ENCODE peak calls at places on chromosomes 5 and 9, in five cellular contexts. S, M, O, N and T are unnamed samples.

GRCh38 chr9:77766587-77766986 is 118.5 kb upstream of the GNA14 start:
- DNase-seq in S (no peak), M (no peak), O (no peak), N (no peak), T (no peak)

GRCh38 chr5:163377982-163378381 is 59.4 kb upstream of the CCNG1 start:
- DNase-seq in S (no peak), M (no peak), O (no peak), N (no peak), T (no peak)

GRCh38 chr5:53025506-53025905 is 36.4 kb downstream of the ITGA2 start:
- DNase-seq in S (no peak), M (no peak), O (no peak), N (no peak), T (no peak)

GRCh38 chr9:87781331-87781730 is 55.4 kb downstream of the CTSL start:
- DNase-seq in S (no peak), M (no peak), O (no peak), N (no peak), T (no peak)

GRCh38 chr9:127258884-127259471 is 5.6 kb upstream of the GARNL3 start:
- DNase-seq in S (no peak), M (no peak), O (no peak), N (no peak), T (no peak)

GRCh38 chr5:135834639-135835529 is at the start of gene SLC25A48:
- DNase-seq in S (peak; percentile 16), M (no peak), O (no peak), N (peak; percentile 58), T (no peak)

GRCh38 chr9:98256632-98257218 is 1.3 kb upstream of the TBC1D2 start:
- DNase-seq in S (no peak), M (no peak), O (no peak), N (no peak), T (peak; percentile 42)

GRCh38 chr5:170986598-170986997 is 124.8 kb downstream of the RANBP17 start:
- DNase-seq in S (peak; percentile 42), M (peak; percentile 29), O (peak; percentile 58), N (no peak), T (no peak)

GRCh38 chr9:136472640-136473353 is 10.0 kb downstream of the SEC16A start:
- DNase-seq in S (no peak), M (no peak), O (no peak), N (no peak), T (no peak)

GRCh38 chr5:149323235-149324205 is 21.8 kb upstream of the GRPEL2 start:
- DNase-seq in S (peak; percentile 30), M (no peak), O (peak; percentile 33), N (no peak), T (no peak)
- H3K9ac ChIP-seq in S (no peak overlapping the region), M (no peak overlapping the region), O (no peak overlapping the region), N (no peak overlapping the region), T (no peak overlapping the region)

DNA sequence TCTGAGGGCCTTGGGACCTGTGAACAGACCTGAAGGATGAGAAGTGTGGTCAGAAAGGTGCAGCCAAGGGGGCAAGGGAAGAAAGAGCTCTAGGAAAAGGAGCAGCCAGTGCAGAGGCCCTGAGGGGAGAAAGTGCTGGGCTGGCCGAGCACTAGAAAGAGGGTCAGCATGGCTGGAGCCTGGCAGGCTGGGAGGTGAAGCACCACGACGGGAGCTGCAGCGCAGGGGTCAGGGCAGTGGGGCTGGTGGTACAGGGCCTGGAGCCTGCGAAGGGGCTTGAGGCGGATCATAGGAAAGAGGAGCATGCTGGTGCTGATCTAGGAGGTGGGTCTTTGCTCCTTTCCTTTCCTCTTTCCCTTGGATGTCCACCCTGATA is 9.1 kb upstream of the SYNPO start:
- DNase-seq in S (no peak), M (no peak), O (no peak), N (no peak), T (no peak)
- H3K4me1 ChIP-seq in S (peaks cover 42% of the 10 kb centered on the region), M (peaks cover 18% of the 10 kb centered on the region), O (peaks cover 17% of the 10 kb centered on the region), N (peaks cover 23% of the 10 kb centered on the region), T (no peaks in the 10 kb centered on the region)

GRCh38 chr9:38181216-38181615 is 112.2 kb upstream of the SHB start:
- DNase-seq in S (no peak), M (no peak), O (no peak), N (no peak), T (no peak)
- H3K9ac ChIP-seq in S (no peak overlapping the region), M (no peak overlapping the region), O (no peak overlapping the region), N (no peak overlapping the region), T (no peak overlapping the region)

DNA sequence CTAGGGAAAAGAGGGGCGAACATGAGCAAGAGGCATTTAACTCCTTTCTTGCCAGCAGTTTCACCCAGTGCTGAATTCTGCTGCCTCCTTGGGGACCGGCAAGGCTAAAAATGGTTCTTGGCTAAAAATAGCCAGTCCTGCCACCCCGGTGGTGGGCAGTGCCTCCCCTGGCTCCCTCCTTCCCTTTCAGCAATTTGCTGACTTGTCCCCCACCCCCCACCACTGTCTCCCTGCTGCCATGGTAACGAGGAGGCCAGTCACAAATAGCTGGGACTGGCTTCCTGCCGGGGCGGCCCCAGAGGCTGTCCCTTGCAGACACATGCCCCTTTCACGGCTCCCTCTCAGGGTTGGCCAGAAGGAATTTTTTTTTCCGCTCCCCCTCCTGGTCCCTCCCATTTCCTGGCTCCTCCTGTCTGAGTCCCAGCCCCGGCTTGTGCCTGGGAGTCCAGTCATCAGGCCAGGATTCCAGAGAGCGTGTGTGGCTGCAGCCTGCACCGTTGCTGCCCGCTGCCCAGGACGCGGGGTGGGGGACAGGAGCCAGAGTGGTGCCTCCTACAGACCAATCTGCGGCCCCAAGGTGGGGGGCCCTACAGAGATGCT is 130.3 kb downstream of the RGS3 start:
- DNase-seq in S (peak; percentile 98), M (peak; percentile 52), O (peak; percentile 96), N (peak; percentile 49), T (no peak)
- H3K4me1 ChIP-seq in S (peaks cover 22% of the 10 kb centered on the region), M (no peaks in the 10 kb centered on the region), O (peaks cover 32% of the 10 kb centered on the region), N (peaks cover 9% of the 10 kb centered on the region), T (no peaks in the 10 kb centered on the region)

GRCh38 chr5:145775893-145776444 is 59.2 kb downstream of the PRELID2 start:
- DNase-seq in S (peak; percentile 91), M (peak; percentile 77), O (peak; percentile 87), N (peak; percentile 47), T (no peak)
- H3K9ac ChIP-seq in S (no peak overlapping the region), M (no peak overlapping the region), O (no peak overlapping the region), N (no peak overlapping the region), T (no peak overlapping the region)

DNA sequence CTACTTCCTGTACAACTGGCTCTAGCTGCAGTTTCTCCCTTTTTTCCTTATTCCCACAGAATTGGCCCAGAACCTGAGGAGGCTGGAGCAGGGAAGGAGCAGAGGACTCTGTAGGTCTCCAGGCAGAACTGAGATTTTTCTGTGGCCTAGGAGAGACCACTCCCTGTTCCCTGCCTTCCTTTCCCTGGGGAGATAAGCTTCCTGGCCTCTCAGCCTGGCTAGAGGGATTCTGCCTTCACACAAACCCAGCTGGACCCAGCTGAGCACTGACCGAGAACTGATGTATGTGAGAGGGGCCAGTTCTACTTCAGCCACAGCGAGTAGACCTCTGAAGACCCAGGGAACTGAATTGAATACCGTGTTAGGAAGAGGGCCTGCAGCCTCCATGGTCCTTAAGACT is 48.0 kb downstream of the RUSC2 start:
- DNase-seq in S (no peak), M (no peak), O (peak; percentile 48), N (no peak), T (no peak)
- H3K4me1 ChIP-seq in S (peaks cover 27% of the 10 kb centered on the region), M (no peaks in the 10 kb centered on the region), O (peaks cover 21% of the 10 kb centered on the region), N (no peaks in the 10 kb centered on the region), T (no peaks in the 10 kb centered on the region)

DNA sequence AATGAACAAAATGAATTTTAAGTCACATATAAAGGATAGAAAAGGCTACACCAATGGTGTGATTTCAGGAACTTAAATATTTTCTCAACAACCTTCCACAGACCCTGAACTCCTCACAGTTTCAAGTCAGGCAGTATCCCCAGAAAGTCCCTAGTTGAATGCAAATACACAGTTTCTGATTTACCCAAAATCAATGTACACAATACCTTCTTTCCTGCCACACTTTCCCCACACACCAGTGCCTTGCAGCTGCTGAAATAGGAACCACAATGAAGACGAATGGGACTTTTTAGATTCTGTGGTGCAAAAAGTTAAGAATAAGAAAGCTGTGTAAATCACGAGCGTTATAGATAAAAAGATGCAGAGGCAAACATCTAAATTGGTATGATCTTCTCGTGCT is 552.4 kb upstream of the MEF2C start:
- DNase-seq in S (no peak), M (no peak), O (no peak), N (no peak), T (no peak)
- H3K9ac ChIP-seq in S (no peak overlapping the region), M (no peak overlapping the region), O (no peak overlapping the region), N (no peak overlapping the region), T (no peak overlapping the region)